ENCODE peak calls at places on chromosomes 2 and 18, in nine cellular contexts. R, Q, L, U, X, A, S, T and K are unnamed samples.

GRCh38 chr2:28250006-28250405 is 142.7 kb upstream of the FOSL2 start:
- DNase-seq in U (no peak), S (no peak), L (peak), Q (peak), R (no peak), A (no peak), T (no peak), X (no peak), K (peak)

GRCh38 chr2:105969552-105969951 is 224.5 kb downstream of the UXS1 start:
- DNase-seq in T (no peak), S (no peak), A (no peak), L (no peak), X (no peak), U (peak), Q (peak), R (no peak), K (no peak)

GRCh38 chr18:27942706-27943105 is 234.2 kb downstream of the CDH2 start:
- DNase-seq in L (peak), T (no peak), S (no peak), U (no peak), A (no peak), X (no peak), R (no peak), Q (no peak), K (no peak)

GRCh38 chr2:37561615-37562569 is 109.5 kb downstream of the CDC42EP3 start:
- DNase-seq in A (no peak), L (peak), T (no peak), X (no peak), U (no peak), R (no peak), S (no peak), Q (peak), K (peak)

GRCh38 chr2:101963198-101963597 is 28.6 kb upstream of the IL1R2 start:
- DNase-seq in L (no peak), Q (no peak), R (no peak), X (no peak), U (no peak), S (no peak), T (no peak), A (no peak), K (no peak)

GRCh38 chr2:187129866-187130265 is 280.9 kb upstream of the ZSWIM2 start:
- DNase-seq in X (no peak), R (no peak), T (no peak), U (no peak), A (no peak), Q (no peak), S (no peak), L (no peak), K (no peak)

GRCh38 chr2:12031871-12032270 is 285.4 kb downstream of the LPIN1 start:
- DNase-seq in R (no peak), Q (no peak), L (no peak), A (no peak), X (no peak), S (peak), U (no peak), T (no peak), K (no peak)

GRCh38 chr2:135775420-135775819 is 33.8 kb downstream of the UBXN4 start:
- DNase-seq in L (peak), X (no peak), R (no peak), A (no peak), U (no peak), T (no peak), S (no peak), Q (no peak), K (peak)

GRCh38 chr18:22034276-22034675 is 135.1 kb upstream of the GATA6 start:
- DNase-seq in L (no peak), A (no peak), Q (no peak), X (no peak), T (no peak), S (no peak), R (no peak), U (no peak), K (no peak)

GRCh38 chr18:74303936-74304335 is 11.7 kb upstream of the C18orf63 start:
- DNase-seq in X (no peak), U (no peak), Q (no peak), T (no peak), S (no peak), A (no peak), L (peak), R (no peak), K (peak)

GRCh38 chr2:234682492-234683228 is 185.8 kb upstream of the ARL4C start:
- DNase-seq in R (no peak), T (no peak), S (no peak), U (no peak), X (no peak), Q (no peak), A (no peak), L (no peak), K (no peak)

GRCh38 chr2:227767830-227768229 is 22.1 kb downstream of the SCYGR8 start:
- DNase-seq in Q (no peak), T (no peak), A (no peak), U (no peak), S (no peak), X (no peak), L (no peak), R (no peak), K (no peak)

GRCh38 chr2:181552808-181553207 is 95.6 kb downstream of the ITGA4 start:
- DNase-seq in Q (no peak), L (peak), U (no peak), S (no peak), A (no peak), R (no peak), X (no peak), T (no peak), K (no peak)

GRCh38 chr2:122635649-122636496 is 880.4 kb downstream of the TSN start:
- DNase-seq in Q (no peak), R (no peak), S (no peak), A (no peak), U (no peak), X (no peak), L (peak), T (no peak), K (no peak)

GRCh38 chr2:20668871-20669475 is 2.0 kb downstream of the GDF7 start:
- DNase-seq in U (no peak), X (peak), R (no peak), Q (no peak), S (no peak), L (no peak), A (peak), T (no peak), K (no peak)

GRCh38 chr2:150474326-150475074 is 13.0 kb downstream of the RND3 start:
- DNase-seq in X (no peak), T (no peak), L (peak), Q (no peak), S (no peak), A (no peak), R (no peak), U (no peak), K (peak)

GRCh38 chr2:51846018-51846417 is 814.1 kb upstream of the NRXN1 start:
- DNase-seq in Q (no peak), X (no peak), R (no peak), L (no peak), T (no peak), S (no peak), A (no peak), U (no peak), K (no peak)

GRCh38 chr2:3605013-3605961 is 10.4 kb downstream of the COLEC11 start:
- DNase-seq in U (no peak), L (no peak), Q (peak), X (peak), T (peak), S (peak), R (no peak), A (peak), K (no peak)

GRCh38 chr18:70355620-70356385 is 67.0 kb downstream of the SOCS6 start:
- DNase-seq in X (no peak), T (no peak), L (no peak), U (no peak), A (no peak), S (no peak), R (no peak), Q (no peak), K (no peak)

GRCh38 chr2:215548714-215549113 is 112.8 kb upstream of the FN1 start:
- DNase-seq in R (no peak), A (no peak), L (peak), S (no peak), Q (no peak), T (no peak), X (no peak), U (no peak), K (peak)

GRCh38 chr2:138490673-138491494 is 10.7 kb upstream of the SPOPL start:
- DNase-seq in R (no peak), A (no peak), L (no peak), Q (no peak), X (no peak), U (no peak), S (no peak), T (no peak), K (no peak)

GRCh38 chr18:47143899-47144485 is 6.3 kb downstream of the HDHD2 start:
- DNase-seq in S (no peak), A (no peak), Q (no peak), U (no peak), R (no peak), X (no peak), L (no peak), T (no peak), K (no peak)

GRCh38 chr18:44474596-44474995 is 206.1 kb upstream of the SETBP1 start:
- DNase-seq in U (no peak), X (no peak), Q (no peak), S (no peak), R (no peak), A (no peak), L (no peak), T (no peak), K (peak)